ENCODE peak calls at places on chromosomes 11 and 22, in six cellular contexts. S is cardiac muscle cell, G is A549, X is H9, T is esophagus squamous epithelium, B is pancreas. P is an unnamed sample.

GRCh38 chr11:1303196-1303821 is 6.1 kb downstream of the TOLLIP start:
- DNase-seq in S (no peak), G (peak; percentile 66), X (peak; percentile 68), T (no peak), B (peak; percentile 74), P (no peak)

GRCh38 chr11:27116684-27117083 is 76.1 kb downstream of the BBOX1 start:
- DNase-seq in S (peak; percentile 78), G (no peak), X (no peak), T (no peak), B (no peak), P (peak; percentile 71)

GRCh38 chr11:45384016-45384415 is 97.9 kb upstream of the SYT13 start:
- DNase-seq in S (no peak), G (no peak), X (no peak), T (no peak), B (no peak), P (no peak)

GRCh38 chr22:25497269-25497668 is 67.2 kb upstream of the GRK3 start:
- DNase-seq in S (peak; percentile 57), G (no peak), X (no peak), T (no peak), B (no peak), P (no peak)

GRCh38 chr11:15159085-15159484 is 44.4 kb downstream of the INSC start:
- DNase-seq in S (peak; percentile 29), G (peak; percentile 7), X (peak; percentile 37), T (no peak), B (no peak), P (no peak)

GRCh38 chr11:111733009-111733408 is 33.2 kb downstream of the PPP2R1B start:
- DNase-seq in S (peak; percentile 85), G (no peak), X (no peak), T (no peak), B (peak; percentile 67), P (no peak)

GRCh38 chr11:113023228-113023627 is 62.0 kb downstream of the NCAM1 start:
- DNase-seq in S (peak; percentile 29), G (no peak), X (no peak), T (no peak), B (no peak), P (no peak)

GRCh38 chr22:48699531-48699930 is 1128.1 kb downstream of the BRD1 start:
- DNase-seq in S (no peak), G (no peak), X (no peak), T (no peak), B (no peak), P (no peak)

GRCh38 chr11:27563201-27563600 is 56.6 kb upstream of the LIN7C start:
- DNase-seq in S (peak; percentile 33), G (no peak), X (no peak), T (no peak), B (no peak), P (no peak)

GRCh38 chr11:567036-567628 is 6.4 kb downstream of the RASSF7 start:
- DNase-seq in S (no peak), G (no peak), X (no peak), T (no peak), B (peak; percentile 58), P (no peak)

GRCh38 chr11:46445887-46446286 is 54.3 kb upstream of the CHRM4 start:
- DNase-seq in S (no peak), G (no peak), X (no peak), T (no peak), B (no peak), P (no peak)

GRCh38 chr11:46445192-46445591 is 53.6 kb upstream of the CHRM4 start:
- DNase-seq in S (no peak), G (no peak), X (no peak), T (no peak), B (no peak), P (no peak)

GRCh38 chr11:46447544-46447943 is 56.0 kb upstream of the CHRM4 start:
- DNase-seq in S (no peak), G (no peak), X (no peak), T (no peak), B (no peak), P (no peak)

GRCh38 chr11:46444305-46444704 is 52.7 kb upstream of the CHRM4 start:
- DNase-seq in S (no peak), G (no peak), X (no peak), T (no peak), B (no peak), P (no peak)

GRCh38 chr11:46446343-46446751 is 54.8 kb upstream of the CHRM4 start:
- DNase-seq in S (peak; percentile 32), G (no peak), X (no peak), T (no peak), B (no peak), P (peak; percentile 28)
- TF ChIP-seq CTCF in S (no peak), G (no peak), X (peak; percentile 28), T (no peak), B (no peak), P (peak; percentile 37)

DNA sequence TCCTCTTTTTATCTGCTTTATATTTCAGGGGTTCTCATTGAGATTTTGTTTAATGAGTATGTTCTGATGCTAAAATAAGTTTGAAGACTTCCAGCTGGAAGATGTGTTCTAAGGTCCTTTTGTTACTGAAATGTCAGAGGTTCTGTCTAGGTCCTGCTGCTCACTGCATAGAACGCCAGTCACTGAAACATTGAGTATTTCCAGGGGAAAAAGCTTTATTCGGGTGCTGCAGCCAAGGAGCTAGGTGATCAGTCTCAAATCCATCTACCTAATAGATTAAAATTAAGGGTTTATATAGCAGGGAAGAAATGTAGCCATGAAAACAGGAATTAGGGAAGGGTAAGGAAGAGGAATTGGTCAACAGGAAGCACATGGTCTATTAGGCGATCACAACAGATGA is 19.7 kb downstream of the SVIP start:
- DNase-seq in S (no peak), G (no peak), X (no peak), T (no peak), B (no peak), P (no peak)
- TF ChIP-seq CTCF in S (no peak), G (no peak), X (no peak), T (no peak), B (no peak), P (no peak)

DNA sequence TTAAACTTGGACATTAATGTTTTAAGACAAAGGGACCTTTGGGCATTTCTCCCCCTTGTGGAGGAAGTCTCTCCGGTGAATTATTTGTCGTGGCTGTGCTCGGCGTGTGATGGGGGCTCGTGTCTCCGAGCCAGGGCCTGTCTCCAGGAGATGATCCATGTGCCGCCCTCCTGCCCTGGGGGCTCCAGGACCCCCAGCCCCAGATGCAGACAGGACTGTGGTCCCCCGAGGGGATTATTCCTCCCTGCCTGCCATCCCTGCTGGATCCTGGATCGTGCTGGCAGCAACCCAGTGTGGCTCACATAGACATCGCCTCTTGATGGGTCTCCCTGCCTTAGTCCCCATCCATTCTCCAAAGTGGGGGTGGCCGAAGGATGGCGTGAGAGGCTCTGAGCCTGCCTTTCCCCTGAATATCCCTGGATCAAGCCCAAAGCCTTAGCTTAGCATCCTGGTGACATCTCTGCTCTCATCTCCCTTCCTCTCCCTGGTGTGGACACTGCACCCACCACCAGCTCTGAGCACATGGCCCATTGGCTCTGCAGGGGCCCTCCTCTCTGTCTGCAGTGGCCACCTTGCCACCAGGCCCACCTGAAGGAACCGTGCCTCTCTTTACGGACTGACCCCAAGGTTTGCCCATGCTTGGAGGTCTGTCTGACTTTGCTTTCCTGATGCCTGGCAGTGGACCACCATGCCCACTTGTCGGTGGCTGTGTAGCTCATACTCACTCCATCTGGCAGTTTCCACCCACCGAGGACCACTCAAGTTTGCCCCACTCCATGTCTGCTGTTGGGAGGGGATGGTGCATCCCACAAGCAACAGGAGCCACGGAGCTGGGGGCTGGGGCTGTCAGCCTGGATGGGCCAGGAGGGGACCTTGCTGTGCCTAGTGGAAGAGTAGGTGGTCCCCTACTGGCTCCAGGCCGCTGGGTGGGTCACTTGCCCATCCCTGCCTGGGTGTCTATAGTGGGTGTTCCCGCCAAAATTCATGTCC is 56.7 kb downstream of the SMIM38 start:
- DNase-seq in S (no peak), G (no peak), X (peak; percentile 17), T (no peak), B (peak; percentile 34), P (no peak)
- TF ChIP-seq CTCF in S (peak; percentile 40), G (peak; percentile 28), X (peak; percentile 53), T (no peak), B (no peak), P (peak; percentile 26)

GRCh38 chr11:33089776-33090175 is 50.4 kb downstream of the TCP11L1 start:
- DNase-seq in S (peak; percentile 19), G (peak; percentile 17), X (no peak), T (no peak), B (no peak), P (no peak)
- TF ChIP-seq CTCF in S (peak; percentile 24), G (no peak), X (no peak), T (peak; percentile 32), B (no peak), P (no peak)

GRCh38 chr22:38943181-38943580 is 14.2 kb upstream of the APOBEC3A start:
- DNase-seq in S (no peak), G (no peak), X (peak; percentile 52), T (no peak), B (peak; percentile 31), P (no peak)
- TF ChIP-seq CTCF in S (peak; percentile 17), G (no peak), X (peak; percentile 54), T (no peak), B (no peak), P (no peak)

GRCh38 chr11:66314561-66315497 is 2.0 kb downstream of the CD248 start:
- DNase-seq in S (no peak), G (no peak), X (no peak), T (no peak), B (no peak), P (no peak)

GRCh38 chr11:66311965-66312548 is 4.8 kb downstream of the CD248 start:
- DNase-seq in S (peak; percentile 95), G (peak; percentile 98), X (peak; percentile 92), T (peak; percentile 92), B (peak; percentile 93), P (no peak)

GRCh38 chr11:66312549-66313320 is 4.1 kb downstream of the CD248 start:
- DNase-seq in S (peak; percentile 100), G (peak; percentile 98), X (peak; percentile 99), T (peak; percentile 93), B (peak; percentile 99), P (peak; percentile 94)

GRCh38 chr11:66314186-66314501 is 2.7 kb downstream of the CD248 start:
- DNase-seq in S (no peak), G (no peak), X (no peak), T (no peak), B (no peak), P (no peak)

DNA sequence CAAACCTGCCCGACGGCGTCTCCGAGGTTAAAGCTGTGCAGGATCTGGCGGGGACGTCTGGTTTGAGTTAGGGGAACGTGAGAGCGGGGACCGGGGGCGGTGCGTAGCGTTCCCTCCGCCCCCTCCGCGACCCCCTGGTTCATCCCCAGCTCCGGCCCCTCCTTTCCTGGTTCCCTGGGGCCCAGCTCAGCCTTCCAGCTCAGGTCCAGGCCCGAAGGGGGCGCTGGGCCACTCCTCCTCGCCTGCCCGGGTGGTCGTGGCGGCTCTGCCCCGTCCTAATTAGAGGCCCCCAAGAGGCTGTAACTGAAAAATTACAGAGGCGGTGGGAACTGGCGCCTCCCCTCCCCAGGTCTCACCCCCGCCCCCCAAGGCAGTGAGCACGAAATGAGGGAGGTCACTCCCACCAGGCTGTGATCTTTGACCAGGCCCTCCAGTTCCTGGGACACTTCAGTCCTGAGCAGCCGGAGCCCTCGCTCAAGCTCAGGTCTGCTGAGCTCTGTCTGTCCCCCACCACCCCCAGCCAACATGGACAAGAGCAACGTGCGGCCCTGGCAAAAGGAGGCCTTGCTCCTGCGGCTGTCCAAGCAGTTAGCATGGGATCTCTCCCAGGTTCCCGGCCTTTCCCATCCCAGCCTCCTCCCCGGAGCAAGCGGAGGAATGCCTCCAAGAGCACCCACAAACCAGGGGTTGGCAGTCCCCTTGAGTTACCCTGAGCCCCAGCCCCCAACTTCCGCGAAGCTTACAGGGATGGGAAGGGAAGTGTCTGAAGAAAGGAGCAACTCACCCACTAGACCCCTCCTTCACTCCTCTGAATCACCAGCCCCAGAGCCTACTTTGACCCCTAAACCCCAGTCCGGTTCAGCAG is 3.3 kb downstream of the CD248 start:
- DNase-seq in S (peak; percentile 54), G (no peak), X (peak; percentile 77), T (no peak), B (no peak), P (no peak)
- TF ChIP-seq CTCF in S (peak; percentile 39), G (no peak), X (peak; percentile 60), T (no peak), B (no peak), P (peak; percentile 55)